ENCODE peak calls at places on chromosomes 12 and 14, in nine cellular contexts. One of them, this sample, is unnamed.

GRCh38 chr14:22646570-22647254 is 2.6 kb upstream of the OR6J1 start:
- DNase-seq in HCT116: no peak
- DNase-seq in SK-N-SH: no peak
- DNase-seq in GM12878: no peak
- DNase-seq in WTC11: no peak
- DNase-seq in A549: peak; percentile 27
- DNase-seq in HepG2: no peak
- DNase-seq in endothelial cell of umbilical vein: no peak
- DNase-seq in K562: no peak
- DNase-seq in this sample: no peak

GRCh38 chr14:54664961-54665360 is 98.0 kb downstream of the SAMD4A start:
- DNase-seq in GM12878: no peak
- DNase-seq in K562: no peak
- DNase-seq in endothelial cell of umbilical vein: peak; percentile 75
- DNase-seq in HepG2: no peak
- DNase-seq in WTC11: no peak
- DNase-seq in HCT116: no peak
- DNase-seq in SK-N-SH: no peak
- DNase-seq in A549: no peak
- DNase-seq in this sample: no peak

GRCh38 chr12:1927051-1927680 is 8.7 kb upstream of the CACNA2D4 start:
- DNase-seq in SK-N-SH: peak; percentile 10
- DNase-seq in GM12878: no peak
- DNase-seq in endothelial cell of umbilical vein: no peak
- DNase-seq in HCT116: no peak
- DNase-seq in HepG2: no peak
- DNase-seq in A549: no peak
- DNase-seq in K562: no peak
- DNase-seq in WTC11: no peak
- DNase-seq in this sample: no peak

GRCh38 chr14:96424104-96424989 is 32.4 kb downstream of the AK7 start:
- DNase-seq in GM12878: peak; percentile 45
- DNase-seq in A549: peak; percentile 74
- DNase-seq in HCT116: peak; percentile 57
- DNase-seq in K562: peak; percentile 33
- DNase-seq in HepG2: peak; percentile 71
- DNase-seq in WTC11: no peak
- DNase-seq in endothelial cell of umbilical vein: peak; percentile 82
- DNase-seq in SK-N-SH: peak; percentile 77
- DNase-seq in this sample: no peak

GRCh38 chr14:93978735-93979134 is 2.4 kb upstream of the ASB2 start:
- DNase-seq in A549: no peak
- DNase-seq in K562: no peak
- DNase-seq in HepG2: no peak
- DNase-seq in SK-N-SH: no peak
- DNase-seq in endothelial cell of umbilical vein: no peak
- DNase-seq in GM12878: no peak
- DNase-seq in HCT116: no peak
- DNase-seq in WTC11: no peak
- DNase-seq in this sample: no peak

GRCh38 chr12:9687228-9687627 is 17.7 kb downstream of the CLEC2D start:
- DNase-seq in K562: peak; percentile 19
- DNase-seq in endothelial cell of umbilical vein: no peak
- DNase-seq in SK-N-SH: no peak
- DNase-seq in HCT116: peak; percentile 24
- DNase-seq in WTC11: no peak
- DNase-seq in A549: peak; percentile 19
- DNase-seq in HepG2: no peak
- DNase-seq in GM12878: no peak
- DNase-seq in this sample: no peak

GRCh38 chr12:125983094-125983783 is 918.0 kb downstream of the AACS start:
- DNase-seq in endothelial cell of umbilical vein: no peak
- DNase-seq in WTC11: no peak
- DNase-seq in GM12878: no peak
- DNase-seq in A549: peak; percentile 39
- DNase-seq in SK-N-SH: peak; percentile 77
- DNase-seq in HepG2: peak; percentile 61
- DNase-seq in HCT116: no peak
- DNase-seq in K562: peak; percentile 13
- DNase-seq in this sample: peak; percentile 85

GRCh38 chr14:95623195-95623594 is 63.0 kb upstream of the TCL1B start:
- DNase-seq in WTC11: no peak
- DNase-seq in K562: no peak
- DNase-seq in HepG2: no peak
- DNase-seq in endothelial cell of umbilical vein: no peak
- DNase-seq in GM12878: no peak
- DNase-seq in A549: no peak
- DNase-seq in SK-N-SH: no peak
- DNase-seq in HCT116: no peak
- DNase-seq in this sample: no peak

GRCh38 chr12:43976027-43976426 is 140.1 kb downstream of the TMEM117 start:
- DNase-seq in HepG2: no peak
- DNase-seq in SK-N-SH: no peak
- DNase-seq in A549: no peak
- DNase-seq in HCT116: no peak
- DNase-seq in endothelial cell of umbilical vein: no peak
- DNase-seq in GM12878: no peak
- DNase-seq in WTC11: no peak
- DNase-seq in K562: no peak
- DNase-seq in this sample: no peak

GRCh38 chr12:51834411-51834810 is 14.1 kb downstream of the FIGNL2 start:
- DNase-seq in K562: no peak
- DNase-seq in A549: no peak
- DNase-seq in GM12878: no peak
- DNase-seq in HepG2: no peak
- DNase-seq in endothelial cell of umbilical vein: no peak
- DNase-seq in HCT116: no peak
- DNase-seq in WTC11: no peak
- DNase-seq in SK-N-SH: no peak
- DNase-seq in this sample: no peak

GRCh38 chr14:21454843-21455550 is 926 bp downstream of the CHD8 start:
- DNase-seq in K562: no peak
- DNase-seq in SK-N-SH: peak; percentile 43
- DNase-seq in WTC11: no peak
- DNase-seq in GM12878: no peak
- DNase-seq in HepG2: peak; percentile 33
- DNase-seq in HCT116: no peak
- DNase-seq in endothelial cell of umbilical vein: no peak
- DNase-seq in A549: no peak
- DNase-seq in this sample: no peak

GRCh38 chr14:33691907-33692306 is 259.0 kb downstream of the EGLN3 start:
- DNase-seq in HCT116: no peak
- DNase-seq in A549: no peak
- DNase-seq in K562: no peak
- DNase-seq in endothelial cell of umbilical vein: no peak
- DNase-seq in WTC11: no peak
- DNase-seq in GM12878: no peak
- DNase-seq in SK-N-SH: no peak
- DNase-seq in HepG2: no peak
- DNase-seq in this sample: no peak

GRCh38 chr12:14187966-14188365 is 177.5 kb upstream of the ATF7IP start:
- DNase-seq in SK-N-SH: no peak
- DNase-seq in HepG2: no peak
- DNase-seq in GM12878: no peak
- DNase-seq in A549: no peak
- DNase-seq in HCT116: no peak
- DNase-seq in K562: no peak
- DNase-seq in WTC11: no peak
- DNase-seq in endothelial cell of umbilical vein: no peak
- DNase-seq in this sample: no peak

GRCh38 chr14:53367631-53368030 is 214.5 kb upstream of the DDHD1 start:
- DNase-seq in HCT116: no peak
- DNase-seq in K562: no peak
- DNase-seq in WTC11: no peak
- DNase-seq in SK-N-SH: no peak
- DNase-seq in HepG2: no peak
- DNase-seq in GM12878: no peak
- DNase-seq in A549: no peak
- DNase-seq in endothelial cell of umbilical vein: peak; percentile 52
- DNase-seq in this sample: no peak

GRCh38 chr14:76924363-76925151 is 98.3 kb downstream of the LRRC74A start:
- DNase-seq in SK-N-SH: peak; percentile 85
- DNase-seq in HepG2: peak; percentile 36
- DNase-seq in WTC11: peak; percentile 86
- DNase-seq in endothelial cell of umbilical vein: no peak
- DNase-seq in K562: peak; percentile 18
- DNase-seq in GM12878: no peak
- DNase-seq in A549: peak; percentile 71
- DNase-seq in HCT116: no peak
- DNase-seq in this sample: peak; percentile 87

GRCh38 chr12:12736759-12737676 is 19.9 kb downstream of the CDKN1B start:
- DNase-seq in WTC11: no peak
- DNase-seq in GM12878: peak; percentile 45
- DNase-seq in A549: peak; percentile 50
- DNase-seq in endothelial cell of umbilical vein: peak; percentile 67
- DNase-seq in SK-N-SH: peak; percentile 73
- DNase-seq in HCT116: no peak
- DNase-seq in K562: peak; percentile 35
- DNase-seq in HepG2: no peak
- DNase-seq in this sample: no peak

GRCh38 chr12:46944104-46944503 is 118.3 kb upstream of the SLC38A4 start:
- DNase-seq in GM12878: no peak
- DNase-seq in SK-N-SH: no peak
- DNase-seq in HepG2: no peak
- DNase-seq in endothelial cell of umbilical vein: peak; percentile 37
- DNase-seq in HCT116: peak; percentile 37
- DNase-seq in K562: no peak
- DNase-seq in A549: peak; percentile 71
- DNase-seq in WTC11: no peak
- DNase-seq in this sample: no peak

GRCh38 chr12:91432755-91433154 is 250.1 kb upstream of the DCN start:
- DNase-seq in HCT116: no peak
- DNase-seq in endothelial cell of umbilical vein: no peak
- DNase-seq in HepG2: no peak
- DNase-seq in WTC11: no peak
- DNase-seq in SK-N-SH: no peak
- DNase-seq in A549: no peak
- DNase-seq in GM12878: no peak
- DNase-seq in K562: no peak
- DNase-seq in this sample: no peak

GRCh38 chr12:905273-906076 is 44.0 kb downstream of the RAD52 start:
- DNase-seq in WTC11: no peak
- DNase-seq in endothelial cell of umbilical vein: no peak
- DNase-seq in GM12878: no peak
- DNase-seq in HCT116: no peak
- DNase-seq in A549: no peak
- DNase-seq in SK-N-SH: no peak
- DNase-seq in HepG2: no peak
- DNase-seq in K562: no peak
- DNase-seq in this sample: no peak
- TF ChIP-seq MAX in WTC11: no peak
- TF ChIP-seq MAX in endothelial cell of umbilical vein: no peak
- TF ChIP-seq MAX in GM12878: no peak
- TF ChIP-seq MAX in HCT116: no peak
- TF ChIP-seq MAX in A549: no peak
- TF ChIP-seq MAX in SK-N-SH: no peak
- TF ChIP-seq MAX in HepG2: no peak
- TF ChIP-seq MAX in K562: no peak
- TF ChIP-seq MAX in this sample: no peak

DNA sequence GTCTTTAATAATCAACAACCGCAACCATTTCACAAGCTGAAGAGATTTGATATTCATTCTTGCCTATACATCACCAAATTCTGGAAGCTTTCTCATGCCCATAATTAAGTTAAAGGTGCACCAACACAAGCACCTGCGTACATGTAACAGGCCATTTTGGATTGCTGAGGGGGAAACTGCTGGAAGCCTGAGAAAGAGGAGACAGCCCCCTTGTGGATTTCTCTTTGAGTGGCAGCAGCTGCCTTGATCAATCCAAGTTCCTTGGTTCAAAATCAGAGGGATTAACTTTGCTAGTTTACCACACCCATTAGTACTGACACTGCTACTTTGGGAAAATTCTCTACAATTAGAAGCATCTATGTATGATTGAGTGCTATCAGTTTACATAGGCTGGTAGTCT is 321.1 kb downstream of the NOVA1 start:
- DNase-seq in endothelial cell of umbilical vein: peak; percentile 31
- DNase-seq in A549: peak; percentile 13
- DNase-seq in HepG2: no peak
- DNase-seq in K562: no peak
- DNase-seq in HCT116: no peak
- DNase-seq in WTC11: peak; percentile 38
- DNase-seq in GM12878: no peak
- DNase-seq in SK-N-SH: no peak
- DNase-seq in this sample: no peak
- TF ChIP-seq MAX in endothelial cell of umbilical vein: no peak
- TF ChIP-seq MAX in A549: no peak
- TF ChIP-seq MAX in HepG2: no peak
- TF ChIP-seq MAX in K562: no peak
- TF ChIP-seq MAX in HCT116: no peak
- TF ChIP-seq MAX in WTC11: no peak
- TF ChIP-seq MAX in GM12878: no peak
- TF ChIP-seq MAX in SK-N-SH: no peak
- TF ChIP-seq MAX in this sample: no peak

GRCh38 chr14:24064091-24064795 is 7.1 kb upstream of the CPNE6 start:
- DNase-seq in endothelial cell of umbilical vein: no peak
- DNase-seq in A549: no peak
- DNase-seq in K562: no peak
- DNase-seq in GM12878: no peak
- DNase-seq in WTC11: no peak
- DNase-seq in HCT116: no peak
- DNase-seq in HepG2: no peak
- DNase-seq in SK-N-SH: peak; percentile 17
- DNase-seq in this sample: no peak

GRCh38 chr14:24063263-24063836 is 8.0 kb upstream of the CPNE6 start:
- DNase-seq in HepG2: no peak
- DNase-seq in HCT116: no peak
- DNase-seq in endothelial cell of umbilical vein: no peak
- DNase-seq in A549: no peak
- DNase-seq in K562: peak; percentile 28
- DNase-seq in SK-N-SH: peak; percentile 14
- DNase-seq in WTC11: no peak
- DNase-seq in GM12878: no peak
- DNase-seq in this sample: no peak

GRCh38 chr14:24066490-24067132 is 4.8 kb upstream of the CPNE6 start:
- DNase-seq in A549: no peak
- DNase-seq in endothelial cell of umbilical vein: no peak
- DNase-seq in SK-N-SH: no peak
- DNase-seq in WTC11: no peak
- DNase-seq in K562: no peak
- DNase-seq in HepG2: no peak
- DNase-seq in GM12878: no peak
- DNase-seq in HCT116: no peak
- DNase-seq in this sample: no peak

GRCh38 chr14:24065408-24065807 is 6.0 kb upstream of the CPNE6 start:
- DNase-seq in GM12878: no peak
- DNase-seq in HCT116: no peak
- DNase-seq in SK-N-SH: no peak
- DNase-seq in K562: no peak
- DNase-seq in endothelial cell of umbilical vein: no peak
- DNase-seq in HepG2: no peak
- DNase-seq in A549: no peak
- DNase-seq in WTC11: no peak
- DNase-seq in this sample: no peak

GRCh38 chr14:24064856-24065255 is 6.5 kb upstream of the CPNE6 start:
- DNase-seq in HCT116: no peak
- DNase-seq in GM12878: no peak
- DNase-seq in K562: no peak
- DNase-seq in A549: no peak
- DNase-seq in WTC11: no peak
- DNase-seq in HepG2: no peak
- DNase-seq in endothelial cell of umbilical vein: no peak
- DNase-seq in SK-N-SH: peak; percentile 31
- DNase-seq in this sample: no peak
- TF ChIP-seq MAX in HCT116: no peak
- TF ChIP-seq MAX in GM12878: no peak
- TF ChIP-seq MAX in K562: no peak
- TF ChIP-seq MAX in A549: no peak
- TF ChIP-seq MAX in WTC11: no peak
- TF ChIP-seq MAX in HepG2: no peak
- TF ChIP-seq MAX in endothelial cell of umbilical vein: no peak
- TF ChIP-seq MAX in SK-N-SH: no peak
- TF ChIP-seq MAX in this sample: no peak

GRCh38 chr12:77493769-77494168 is 336.9 kb upstream of the NAV3 start:
- DNase-seq in K562: no peak
- DNase-seq in A549: no peak
- DNase-seq in endothelial cell of umbilical vein: no peak
- DNase-seq in SK-N-SH: no peak
- DNase-seq in GM12878: no peak
- DNase-seq in WTC11: no peak
- DNase-seq in HepG2: no peak
- DNase-seq in HCT116: no peak
- DNase-seq in this sample: no peak
- TF ChIP-seq MAX in K562: no peak
- TF ChIP-seq MAX in A549: no peak
- TF ChIP-seq MAX in endothelial cell of umbilical vein: no peak
- TF ChIP-seq MAX in SK-N-SH: no peak
- TF ChIP-seq MAX in GM12878: no peak
- TF ChIP-seq MAX in WTC11: no peak
- TF ChIP-seq MAX in HepG2: no peak
- TF ChIP-seq MAX in HCT116: no peak
- TF ChIP-seq MAX in this sample: no peak